ENCODE peak calls at places on chromosome 7, in five cellular contexts. R is lung, O is tibial artery, H is psoas muscle, K is cardiac muscle cell. L is an unnamed sample. For H3K9me3, the result is how much of the 10 kb centered on the place peaks cover.

GRCh38 chr7:86814980-86815379 is 171.3 kb downstream of the GRM3 start:
- DNase-seq in R (no peak), O (no peak), H (no peak), K (peak), L (no peak)

GRCh38 chr7:22569586-22570321 is 69.8 kb upstream of the STEAP1B start:
- DNase-seq in R (no peak), O (no peak), H (no peak), K (no peak), L (no peak)

GRCh38 chr7:28230273-28230672 is 49.7 kb upstream of the JAZF1 start:
- DNase-seq in R (no peak), O (no peak), H (no peak), K (peak), L (no peak)

GRCh38 chr7:79462334-79462733 is 8.9 kb upstream of the MAGI2 start:
- DNase-seq in R (no peak), O (no peak), H (no peak), K (no peak), L (no peak)

GRCh38 chr7:131507592-131508331 is 48.7 kb downstream of the PODXL start:
- DNase-seq in R (peak), O (peak), H (peak), K (peak), L (peak)

GRCh38 chr7:15905251-15906040 is 219.0 kb upstream of the MEOX2 start:
- DNase-seq in R (no peak), O (no peak), H (no peak), K (no peak), L (no peak)

GRCh38 chr7:100887186-100887954 is 2.1 kb downstream of the UFSP1 start:
- DNase-seq in R (no peak), O (no peak), H (no peak), K (no peak), L (no peak)

GRCh38 chr7:116447980-116448839 is 51.3 kb upstream of the CAV2 start:
- DNase-seq in R (no peak), O (no peak), H (no peak), K (no peak), L (no peak)

GRCh38 chr7:138556771-138557484 is 96.9 kb downstream of the TRIM24 start:
- DNase-seq in R (no peak), O (no peak), H (no peak), K (no peak), L (no peak)

GRCh38 chr7:48643420-48644013 is 280.8 kb upstream of the CDC14C start:
- DNase-seq in R (no peak), O (no peak), H (no peak), K (peak), L (no peak)

GRCh38 chr7:90594791-90595317 is 1.3 kb upstream of the CDK14 start:
- DNase-seq in R (peak), O (peak), H (no peak), K (no peak), L (peak)

GRCh38 chr7:131527462-131527861 is 29.0 kb downstream of the PODXL start:
- DNase-seq in R (no peak), O (no peak), H (no peak), K (no peak), L (no peak)

GRCh38 chr7:150990416-150991186 is at the start of gene NOS3:
- DNase-seq in R (no peak), O (no peak), H (no peak), K (no peak), L (no peak)

GRCh38 chr7:8481096-8481495 is 47.7 kb downstream of the NXPH1 start:
- DNase-seq in R (no peak), O (no peak), H (no peak), K (no peak), L (no peak)

GRCh38 chr7:73308665-73309214 is at the start of gene NSUN5:
- DNase-seq in R (peak), O (peak), H (peak), K (peak), L (peak)

GRCh38 chr7:35768346-35768745 is 32.5 kb upstream of the SEPTIN7 start:
- DNase-seq in R (no peak), O (no peak), H (no peak), K (no peak), L (no peak)

GRCh38 chr7:19249281-19249680 is 104.1 kb upstream of the FERD3L start:
- DNase-seq in R (no peak), O (no peak), H (no peak), K (no peak), L (no peak)

GRCh38 chr7:141262101-141262819 is 188.4 kb downstream of the TMEM178B start:
- DNase-seq in R (no peak), O (no peak), H (no peak), K (no peak), L (no peak)
- TF ChIP-seq CTCF in R (no peak), O (no peak), H (no peak), K (no peak), L (no peak)

GRCh38 chr7:77413128-77413527 is 3.0 kb downstream of the GSAP start:
- DNase-seq in R (no peak), O (no peak), H (no peak), K (no peak), L (no peak)

GRCh38 chr7:77406421-77406820 is 9.7 kb downstream of the GSAP start:
- DNase-seq in R (no peak), O (no peak), H (no peak), K (no peak), L (no peak)

GRCh38 chr7:77409005-77409738 is 7.0 kb downstream of the GSAP start:
- DNase-seq in R (no peak), O (no peak), H (no peak), K (no peak), L (no peak)

GRCh38 chr7:77407906-77408305 is 8.2 kb downstream of the GSAP start:
- DNase-seq in R (no peak), O (no peak), H (no peak), K (no peak), L (no peak)

GRCh38 chr7:77409739-77410545 is 6.2 kb downstream of the GSAP start:
- DNase-seq in R (no peak), O (no peak), H (no peak), K (no peak), L (no peak)
- H3K9me3 ChIP-seq in R (under half), O (under half), H (under half), K (under half), L (under half)

GRCh38 chr7:1233328-1234048 is 816 bp downstream of the UNCX start:
- DNase-seq in R (no peak), O (no peak), H (no peak), K (no peak), L (no peak)

GRCh38 chr7:1234794-1235500 is 2.3 kb downstream of the UNCX start:
- DNase-seq in R (no peak), O (no peak), H (no peak), K (no peak), L (no peak)

GRCh38 chr7:1235501-1236131 is 2.9 kb downstream of the UNCX start:
- DNase-seq in R (no peak), O (no peak), H (peak), K (peak), L (no peak)

GRCh38 chr7:1232623-1233327 is at the start of gene UNCX:
- DNase-seq in R (no peak), O (no peak), H (no peak), K (no peak), L (no peak)

GRCh38 chr7:1234049-1234691 is 1.5 kb downstream of the UNCX start:
- DNase-seq in R (no peak), O (no peak), H (no peak), K (no peak), L (no peak)
- H3K4me3 ChIP-seq in R (no peak), O (no peak), H (no peak), K (peak), L (no peak)

GRCh38 chr7:112503361-112504023 is 22.7 kb downstream of the LSMEM1 start:
- DNase-seq in R (no peak), O (no peak), H (no peak), K (no peak), L (no peak)

GRCh38 chr7:112502700-112503099 is 21.9 kb downstream of the LSMEM1 start:
- DNase-seq in R (no peak), O (no peak), H (no peak), K (peak), L (no peak)

GRCh38 chr7:112497481-112497880 is 16.7 kb downstream of the LSMEM1 start:
- DNase-seq in R (no peak), O (no peak), H (no peak), K (peak), L (no peak)

GRCh38 chr7:112501958-112502503 is 21.2 kb downstream of the LSMEM1 start:
- DNase-seq in R (no peak), O (no peak), H (no peak), K (no peak), L (no peak)

DNA sequence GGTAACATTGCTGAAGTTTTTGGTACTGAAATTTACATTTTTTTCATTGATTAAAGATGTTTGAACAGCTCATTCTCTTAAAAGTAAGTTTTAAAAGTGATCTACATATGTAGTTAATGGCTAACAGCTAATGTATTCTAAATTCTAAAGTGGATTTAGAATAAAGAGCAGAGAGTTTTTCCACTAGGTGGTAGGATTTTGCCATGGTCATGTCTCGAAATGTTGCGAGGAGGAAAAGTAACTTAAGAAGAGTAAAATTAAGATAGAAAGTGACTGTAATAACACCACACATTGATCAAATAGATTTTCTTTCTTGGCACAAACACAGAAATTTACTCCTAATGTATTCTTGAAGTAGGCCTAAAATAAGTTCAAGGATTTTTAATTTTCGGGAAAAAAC is 19.8 kb downstream of the LSMEM1 start:
- DNase-seq in R (no peak), O (no peak), H (no peak), K (no peak), L (no peak)
- TF ChIP-seq CTCF in R (no peak), O (no peak), H (no peak), K (peak), L (no peak)

GRCh38 chr7:37409456-37409855 is 39.2 kb downstream of the ELMO1 start:
- DNase-seq in R (no peak), O (no peak), H (no peak), K (no peak), L (no peak)
- H3K9me3 ChIP-seq in R (under half), O (under half), H (under half), K (under half), L (under half)

DNA sequence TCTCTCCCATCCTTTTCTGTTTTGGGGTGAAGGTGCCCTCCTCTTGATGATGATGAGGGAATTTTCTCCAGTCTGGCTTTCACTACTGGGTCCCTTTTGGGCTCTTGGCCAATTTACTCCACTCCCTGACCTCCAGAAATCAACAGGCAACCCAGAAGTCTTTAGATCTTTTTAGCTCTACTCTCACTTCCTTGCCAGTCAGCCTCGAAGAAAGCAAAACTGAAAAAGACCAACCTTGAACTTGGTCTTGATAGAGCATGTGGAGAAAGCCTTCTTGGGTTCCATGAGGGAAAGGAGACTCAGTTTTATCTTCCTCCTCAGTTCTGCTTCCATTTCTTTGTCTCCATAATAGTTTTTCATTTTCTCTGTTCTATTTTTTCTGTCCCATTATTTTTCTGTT is 91.4 kb upstream of the NPVF start:
- DNase-seq in R (no peak), O (no peak), H (no peak), K (no peak), L (no peak)
- H3K4me3 ChIP-seq in R (no peak), O (no peak), H (no peak), K (no peak), L (no peak)

L was measured in thoracic aorta.